ENCODE peak calls at places on chromosomes 12 and 14, in four cellular contexts. One of them, this sample, is unnamed.

GRCh38 chr14:85125331-85125730 is 404.6 kb upstream of the FLRT2 start:
- DNase-seq in WTC11: no peak
- DNase-seq in SK-N-SH: no peak
- DNase-seq in K562: no peak
- DNase-seq in this sample: no peak

GRCh38 chr14:22099942-22100763 is 426.5 kb upstream of the OR4E1 start:
- DNase-seq in WTC11: peak
- DNase-seq in SK-N-SH: peak
- DNase-seq in K562: no peak
- DNase-seq in this sample: no peak

GRCh38 chr14:57326253-57326652 is 57.5 kb downstream of the AP5M1 start:
- DNase-seq in WTC11: no peak
- DNase-seq in SK-N-SH: no peak
- DNase-seq in K562: no peak
- DNase-seq in this sample: peak

GRCh38 chr12:132686831-132687210 is 321 bp downstream of the POLE start:
- DNase-seq in WTC11: peak
- DNase-seq in SK-N-SH: peak
- DNase-seq in K562: peak
- DNase-seq in this sample: no peak

GRCh38 chr12:56431850-56432249 is 17.4 kb downstream of the TIMELESS start:
- DNase-seq in WTC11: no peak
- DNase-seq in SK-N-SH: no peak
- DNase-seq in K562: no peak
- DNase-seq in this sample: no peak

GRCh38 chr14:24481622-24482324 is 26.3 kb downstream of the CMA1 start:
- DNase-seq in WTC11: peak
- DNase-seq in SK-N-SH: peak
- DNase-seq in K562: peak
- DNase-seq in this sample: peak

GRCh38 chr14:99684356-99684952 is 356 bp downstream of the CYP46A1 start:
- DNase-seq in WTC11: no peak
- DNase-seq in SK-N-SH: no peak
- DNase-seq in K562: no peak
- DNase-seq in this sample: no peak

GRCh38 chr14:65333926-65334687 is 78.4 kb upstream of the FUT8 start:
- DNase-seq in WTC11: peak
- DNase-seq in SK-N-SH: no peak
- DNase-seq in K562: no peak
- DNase-seq in this sample: no peak

GRCh38 chr12:7905071-7905470 is 30.9 kb downstream of the SLC2A3 start:
- DNase-seq in WTC11: no peak
- DNase-seq in SK-N-SH: no peak
- DNase-seq in K562: no peak
- DNase-seq in this sample: no peak

GRCh38 chr12:121786441-121786825 is 7.1 kb downstream of the RHOF start:
- DNase-seq in WTC11: no peak
- DNase-seq in SK-N-SH: no peak
- DNase-seq in K562: no peak
- DNase-seq in this sample: no peak

GRCh38 chr12:112843272-112843671 is 51.7 kb downstream of the RPH3A start:
- DNase-seq in WTC11: no peak
- DNase-seq in SK-N-SH: peak
- DNase-seq in K562: no peak
- DNase-seq in this sample: no peak

GRCh38 chr12:53530056-53530455 is 22.8 kb upstream of the NPFF start:
- DNase-seq in WTC11: no peak
- DNase-seq in SK-N-SH: no peak
- DNase-seq in K562: no peak
- DNase-seq in this sample: no peak

GRCh38 chr12:113874999-113875561 is 91.0 kb downstream of the RBM19 start:
- DNase-seq in WTC11: no peak
- DNase-seq in SK-N-SH: no peak
- DNase-seq in K562: no peak
- DNase-seq in this sample: no peak

GRCh38 chr14:96663491-96664067 is 133.6 kb upstream of the VRK1 start:
- DNase-seq in WTC11: no peak
- DNase-seq in SK-N-SH: no peak
- DNase-seq in K562: peak
- DNase-seq in this sample: no peak

GRCh38 chr12:85277900-85278597 is 2.0 kb upstream of the ALX1 start:
- DNase-seq in WTC11: peak
- DNase-seq in SK-N-SH: no peak
- DNase-seq in K562: no peak
- DNase-seq in this sample: no peak

GRCh38 chr14:88584451-88584850 is 21.6 kb downstream of the ZC3H14 start:
- DNase-seq in WTC11: no peak
- DNase-seq in SK-N-SH: no peak
- DNase-seq in K562: no peak
- DNase-seq in this sample: no peak

GRCh38 chr12:91887957-91888356 is 257.7 kb downstream of the BTG1 start:
- DNase-seq in WTC11: no peak
- DNase-seq in SK-N-SH: no peak
- DNase-seq in K562: no peak
- DNase-seq in this sample: no peak

GRCh38 chr14:49194067-49194466 is 392.1 kb downstream of the RPS29 start:
- DNase-seq in WTC11: no peak
- DNase-seq in SK-N-SH: no peak
- DNase-seq in K562: no peak
- DNase-seq in this sample: no peak

GRCh38 chr12:53569174-53569557 is 57.0 kb downstream of the ATF7 start:
- DNase-seq in WTC11: no peak
- DNase-seq in SK-N-SH: no peak
- DNase-seq in K562: no peak
- DNase-seq in this sample: no peak

GRCh38 chr12:113955109-113955970 is 10.8 kb downstream of the RBM19 start:
- DNase-seq in WTC11: peak
- DNase-seq in SK-N-SH: peak
- DNase-seq in K562: no peak
- DNase-seq in this sample: no peak

GRCh38 chr14:101627913-101628257 is 66.6 kb downstream of the DIO3 start:
- DNase-seq in WTC11: no peak
- DNase-seq in SK-N-SH: peak
- DNase-seq in K562: no peak
- DNase-seq in this sample: no peak

GRCh38 chr14:68788275-68789001 is 4.4 kb downstream of the ZFP36L1 start:
- DNase-seq in WTC11: no peak
- DNase-seq in SK-N-SH: no peak
- DNase-seq in K562: no peak
- DNase-seq in this sample: no peak

GRCh38 chr12:92602476-92602875 is 100.3 kb upstream of the PLEKHG7 start:
- DNase-seq in WTC11: no peak
- DNase-seq in SK-N-SH: no peak
- DNase-seq in K562: no peak
- DNase-seq in this sample: no peak

GRCh38 chr12:116244474-116245090 is 32.9 kb downstream of the MED13L start:
- DNase-seq in WTC11: no peak
- DNase-seq in SK-N-SH: no peak
- DNase-seq in K562: no peak
- DNase-seq in this sample: no peak

GRCh38 chr14:53696217-53696965 is 260.2 kb downstream of the BMP4 start:
- DNase-seq in WTC11: no peak
- DNase-seq in SK-N-SH: no peak
- DNase-seq in K562: no peak
- DNase-seq in this sample: no peak

GRCh38 chr14:61838661-61839060 is 76.4 kb downstream of the SNAPC1 start:
- DNase-seq in WTC11: no peak
- DNase-seq in SK-N-SH: no peak
- DNase-seq in K562: no peak
- DNase-seq in this sample: no peak

GRCh38 chr12:8637666-8638065 is 25.0 kb downstream of the MFAP5 start:
- DNase-seq in WTC11: no peak
- DNase-seq in SK-N-SH: no peak
- DNase-seq in K562: no peak
- DNase-seq in this sample: no peak

GRCh38 chr12:7015555-7016370 is 2.5 kb downstream of the LPCAT3 start:
- DNase-seq in WTC11: no peak
- DNase-seq in SK-N-SH: no peak
- DNase-seq in K562: no peak
- DNase-seq in this sample: no peak

GRCh38 chr14:104545151-104545931 is 34.2 kb upstream of the C14orf180 start:
- DNase-seq in WTC11: no peak
- DNase-seq in SK-N-SH: no peak
- DNase-seq in K562: no peak
- DNase-seq in this sample: no peak

GRCh38 chr12:122368361-122369073 is 54.0 kb downstream of the CLIP1 start:
- DNase-seq in WTC11: no peak
- DNase-seq in SK-N-SH: no peak
- DNase-seq in K562: no peak
- DNase-seq in this sample: no peak

GRCh38 chr12:31645944-31646343 is 13.5 kb upstream of the ETFBKMT start:
- DNase-seq in WTC11: no peak
- DNase-seq in SK-N-SH: no peak
- DNase-seq in K562: no peak
- DNase-seq in this sample: no peak

GRCh38 chr12:104615048-104615561 is 158.4 kb downstream of the CHST11 start:
- DNase-seq in WTC11: no peak
- DNase-seq in SK-N-SH: no peak
- DNase-seq in K562: no peak
- DNase-seq in this sample: no peak
- TF ChIP-seq USF1 in WTC11: no peak
- TF ChIP-seq USF1 in SK-N-SH: no peak
- TF ChIP-seq USF1 in K562: no peak
- TF ChIP-seq USF1 in this sample: no peak

GRCh38 chr14:34078117-34078743 is 127.4 kb upstream of the EGLN3 start:
- DNase-seq in WTC11: no peak
- DNase-seq in SK-N-SH: no peak
- DNase-seq in K562: peak
- DNase-seq in this sample: no peak
- TF ChIP-seq USF1 in WTC11: no peak
- TF ChIP-seq USF1 in SK-N-SH: no peak
- TF ChIP-seq USF1 in K562: no peak
- TF ChIP-seq USF1 in this sample: no peak

DNA sequence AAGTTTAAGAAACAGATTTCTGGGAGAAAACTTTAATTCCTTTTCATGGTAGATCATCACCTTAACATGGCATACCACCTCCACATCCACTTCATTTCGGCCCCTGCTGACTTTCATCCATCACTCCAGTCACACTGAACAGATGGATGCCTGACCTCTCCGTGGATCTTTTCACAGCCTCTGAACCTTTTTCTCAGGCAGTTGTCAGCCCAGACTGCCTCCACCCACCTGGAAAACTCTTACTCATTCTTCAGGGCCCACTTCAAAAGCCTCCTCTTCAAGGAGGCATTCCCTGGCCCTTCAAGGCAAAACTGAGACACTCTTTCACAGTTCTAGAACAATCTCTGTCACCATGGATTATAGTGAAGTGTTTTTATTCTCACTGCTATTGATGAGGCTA is 52.9 kb downstream of the GXYLT1 start:
- DNase-seq in WTC11: no peak
- DNase-seq in SK-N-SH: no peak
- DNase-seq in K562: no peak
- DNase-seq in this sample: no peak
- TF ChIP-seq USF1 in WTC11: no peak
- TF ChIP-seq USF1 in SK-N-SH: no peak
- TF ChIP-seq USF1 in K562: no peak
- TF ChIP-seq USF1 in this sample: no peak

DNA sequence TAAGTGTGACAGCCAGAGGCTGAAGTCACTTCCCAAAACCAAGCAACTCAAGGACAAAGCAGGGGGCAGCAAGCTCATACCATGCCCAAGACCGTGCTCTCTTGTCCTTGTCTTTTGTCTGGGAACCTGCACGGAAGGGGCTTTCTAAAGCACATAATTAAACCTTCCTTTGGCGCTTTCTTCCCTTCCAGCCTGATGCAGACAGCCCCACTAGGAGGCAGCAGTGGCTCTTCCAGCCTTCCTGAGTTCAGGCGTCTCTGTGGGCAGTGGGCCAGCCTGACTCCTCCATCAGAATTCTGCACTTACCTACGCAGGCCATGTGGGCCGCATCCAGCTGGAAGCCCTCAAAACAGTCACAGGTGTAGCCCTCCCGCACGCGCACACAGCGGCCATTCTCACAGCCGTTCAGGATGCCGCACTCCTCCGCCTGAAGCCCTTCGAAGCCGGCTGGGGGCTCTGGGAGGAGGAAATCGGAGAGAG is 7.6 kb downstream of the ISCA2 start:
- DNase-seq in WTC11: peak
- DNase-seq in SK-N-SH: peak
- DNase-seq in K562: peak
- DNase-seq in this sample: no peak
- TF ChIP-seq USF1 in WTC11: no peak
- TF ChIP-seq USF1 in SK-N-SH: no peak
- TF ChIP-seq USF1 in K562: no peak
- TF ChIP-seq USF1 in this sample: no peak

GRCh38 chr12:48414046-48414445 is 58.3 kb upstream of the ANP32D start:
- DNase-seq in WTC11: no peak
- DNase-seq in SK-N-SH: no peak
- DNase-seq in K562: no peak
- DNase-seq in this sample: no peak
- TF ChIP-seq USF1 in WTC11: no peak
- TF ChIP-seq USF1 in SK-N-SH: no peak
- TF ChIP-seq USF1 in K562: no peak
- TF ChIP-seq USF1 in this sample: no peak